ENCODE peak calls at places on chromosomes 1 and 21, in four cellular contexts. Y is K562, K is GM12878, U is HepG2. J is an unnamed sample.

GRCh38 chr1:230287674-230288315 is 138.3 kb downstream of the PGBD5 start:
- DNase-seq in Y (no peak), K (no peak), U (no peak), J (no peak)

GRCh38 chr1:14699596-14699995 is 101.1 kb downstream of the KAZN start:
- DNase-seq in Y (no peak), K (no peak), U (no peak), J (no peak)

GRCh38 chr1:117895482-117896114 is 33.8 kb downstream of the GDAP2 start:
- DNase-seq in Y (peak; percentile 53), K (peak; percentile 32), U (peak; percentile 63), J (peak; percentile 48)

GRCh38 chr1:156492591-156493080 is 7.9 kb downstream of the MEF2D start:
- DNase-seq in Y (peak; percentile 48), K (no peak), U (no peak), J (no peak)

GRCh38 chr1:40382110-40382464 is 8.6 kb downstream of the SMAP2 start:
- DNase-seq in Y (no peak), K (no peak), U (no peak), J (no peak)

GRCh38 chr1:21956720-21957552 is 19.8 kb upstream of the HSPG2 start:
- DNase-seq in Y (peak; percentile 45), K (no peak), U (no peak), J (no peak)

GRCh38 chr1:224331824-224332223 is 1.9 kb upstream of the NVL start:
- DNase-seq in Y (no peak), K (no peak), U (no peak), J (no peak)

GRCh38 chr1:219373616-219373935 is 199.9 kb downstream of the LYPLAL1 start:
- DNase-seq in Y (no peak), K (no peak), U (no peak), J (no peak)

GRCh38 chr1:153470707-153471106 is 10.3 kb upstream of the S100A7 start:
- DNase-seq in Y (no peak), K (no peak), U (no peak), J (no peak)

GRCh38 chr1:69523032-69523431 is 44.7 kb upstream of the LRRC7 start:
- DNase-seq in Y (no peak), K (no peak), U (no peak), J (no peak)

GRCh38 chr1:107359472-107360241 is 218.8 kb downstream of the NTNG1 start:
- DNase-seq in Y (no peak), K (no peak), U (no peak), J (no peak)

GRCh38 chr1:110548381-110548780 is 29.4 kb upstream of the KCNA10 start:
- DNase-seq in Y (peak; percentile 51), K (no peak), U (peak; percentile 41), J (peak; percentile 52)

GRCh38 chr1:83769594-83770321 is 229.2 kb downstream of the TTLL7 start:
- DNase-seq in Y (no peak), K (no peak), U (no peak), J (no peak)

GRCh38 chr1:218462116-218462515 is 117.0 kb downstream of the TGFB2 start:
- DNase-seq in Y (no peak), K (no peak), U (no peak), J (no peak)

GRCh38 chr1:187275985-187276580 is 447.3 kb downstream of the PLA2G4A start:
- DNase-seq in Y (no peak), K (no peak), U (no peak), J (no peak)
- TF ChIP-seq CREM in Y (no peak), K (no peak), U (no peak), J (no peak)

GRCh38 chr1:193417420-193417819 is 231.0 kb upstream of the B3GALT2 start:
- DNase-seq in Y (no peak), K (no peak), U (no peak), J (no peak)
- TF ChIP-seq CREM in Y (no peak), K (no peak), U (no peak), J (no peak)

GRCh38 chr1:63038586-63038985 is 254.7 kb downstream of the ATG4C start:
- DNase-seq in Y (no peak), K (no peak), U (no peak), J (no peak)

GRCh38 chr1:63046539-63046938 is 262.6 kb downstream of the ATG4C start:
- DNase-seq in Y (no peak), K (no peak), U (no peak), J (no peak)

GRCh38 chr1:63041660-63042059 is 257.7 kb downstream of the ATG4C start:
- DNase-seq in Y (no peak), K (no peak), U (no peak), J (no peak)

GRCh38 chr1:63042278-63042677 is 258.3 kb downstream of the ATG4C start:
- DNase-seq in Y (no peak), K (no peak), U (no peak), J (no peak)
- TF ChIP-seq CREM in Y (no peak), K (no peak), U (no peak), J (no peak)

DNA sequence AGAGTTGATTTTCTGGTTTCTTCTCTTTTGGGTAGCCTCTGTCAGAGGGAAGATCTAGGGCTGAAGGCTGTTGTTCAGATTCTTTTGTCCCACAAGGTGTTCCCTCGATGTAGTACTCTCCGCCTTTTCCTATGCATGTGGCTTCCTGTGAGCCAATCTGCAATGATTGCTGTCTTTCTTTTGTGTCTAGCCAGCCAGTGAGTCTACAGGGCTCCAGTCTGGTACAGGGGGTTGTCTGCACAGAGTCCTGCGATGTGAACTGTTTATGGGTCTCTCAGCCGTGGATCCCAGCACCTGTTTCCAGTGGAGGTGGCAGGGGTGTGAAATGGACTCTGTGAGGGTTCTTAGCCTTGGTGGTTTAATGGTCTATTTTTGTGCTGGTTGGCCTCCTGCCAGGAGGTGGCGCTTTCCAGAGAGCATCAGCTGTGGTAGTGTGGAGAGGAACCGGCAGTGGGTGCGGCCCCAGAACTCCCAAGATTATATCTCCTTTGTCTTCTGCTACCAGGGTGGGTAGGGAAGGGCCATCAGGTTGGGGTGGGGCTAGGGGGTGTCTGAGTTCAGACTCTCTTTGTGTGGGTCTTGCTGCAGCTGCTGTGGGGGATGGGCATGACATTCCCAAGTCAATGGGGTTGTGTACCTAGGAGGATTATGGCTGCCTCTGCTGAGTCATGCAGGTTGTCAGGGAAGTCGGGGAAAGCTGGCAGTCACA is 81.3 kb upstream of the C21orf91 start:
- DNase-seq in Y (no peak), K (no peak), U (no peak), J (peak; percentile 44)
- TF ChIP-seq CREM in Y (no peak), K (no peak), U (no peak), J (no peak)

GRCh38 chr1:155177192-155177917 is 3.7 kb downstream of the TRIM46 start:
- DNase-seq in Y (no peak), K (no peak), U (no peak), J (no peak)
- TF ChIP-seq CREM in Y (no peak), K (no peak), U (no peak), J (no peak)

DNA sequence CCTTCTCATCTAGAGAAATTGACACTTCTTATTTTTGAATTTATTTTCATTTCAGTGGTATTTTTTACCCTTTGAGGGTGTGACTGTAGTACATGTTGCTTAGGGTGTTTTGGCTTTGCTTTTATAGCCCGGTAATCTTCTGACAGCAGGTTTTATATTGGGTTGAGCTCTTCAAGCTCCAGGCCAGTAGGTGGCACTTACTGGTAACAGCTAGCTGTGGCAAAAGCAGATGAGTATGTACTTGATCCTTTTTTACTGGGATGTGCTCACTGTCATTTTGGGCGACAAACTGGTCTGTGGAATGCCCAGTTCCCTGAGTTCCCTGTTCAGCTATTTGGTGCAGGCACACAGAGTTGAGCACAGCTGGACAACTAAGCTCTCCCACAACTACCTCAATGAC is 916.2 kb upstream of the B3GALT2 start:
- DNase-seq in Y (no peak), K (no peak), U (peak; percentile 2), J (no peak)
- TF ChIP-seq CREM in Y (no peak), K (no peak), U (no peak), J (no peak)

GRCh38 chr1:98048234-98048633 is 127.4 kb upstream of the DPYD start:
- DNase-seq in Y (peak; percentile 9), K (no peak), U (peak; percentile 13), J (peak; percentile 89)
- TF ChIP-seq CREM in Y (no peak), K (no peak), U (no peak), J (peak; percentile 55)

GRCh38 chr1:165699577-165699976 is 1.2 kb upstream of the ALDH9A1 start:
- DNase-seq in Y (no peak), K (no peak), U (peak; percentile 59), J (no peak)
- TF ChIP-seq CREM in Y (no peak), K (no peak), U (no peak), J (no peak)

J was measured in WTC11.